ENCODE peak calls at places on chromosomes 5 and 9, in eight cellular contexts. K is left lung, P is tibial artery, O is coronary artery, I is A549, Y is stomach, J is AG09309, X is mammary epithelial cell. Z is an unnamed sample.

GRCh38 chr5:76717222-76718083 is 1.5 kb downstream of the F2R start:
- DNase-seq in I (no peak), J (no peak), K (no peak), Y (no peak), X (no peak), O (no peak), P (no peak), Z (no peak)

GRCh38 chr9:92657296-92658094 is 12.4 kb downstream of the IPPK start:
- DNase-seq in Y (no peak), J (no peak), X (no peak), K (no peak), O (no peak), P (no peak), I (peak; percentile 28), Z (no peak)

GRCh38 chr9:107389617-107390071 is 99.9 kb downstream of the KLF4 start:
- DNase-seq in K (peak; percentile 58), O (no peak), X (peak; percentile 97), I (no peak), P (peak; percentile 57), J (peak; percentile 73), Y (peak; percentile 78), Z (peak; percentile 80)

GRCh38 chr9:87853843-87854242 is 28.8 kb upstream of the SPATA31E1 start:
- DNase-seq in X (peak; percentile 41), P (no peak), Y (no peak), I (no peak), K (no peak), J (no peak), O (no peak), Z (no peak)

GRCh38 chr9:92641092-92641809 is 28.7 kb downstream of the IPPK start:
- DNase-seq in J (no peak), Y (peak; percentile 13), I (no peak), K (no peak), X (peak; percentile 20), P (no peak), O (peak; percentile 41), Z (no peak)

GRCh38 chr9:128505414-128505765 is 871 bp downstream of the GLE1 start:
- DNase-seq in K (no peak), J (no peak), Y (no peak), I (peak; percentile 19), P (no peak), O (no peak), X (no peak), Z (no peak)

GRCh38 chr9:87676976-87677775 is 48.7 kb upstream of the CTSL start:
- DNase-seq in O (peak; percentile 72), K (no peak), X (no peak), P (peak; percentile 76), J (no peak), Y (no peak), I (no peak), Z (no peak)

GRCh38 chr9:76868897-76869296 is 37.0 kb downstream of the PRUNE2 start:
- DNase-seq in K (no peak), I (no peak), X (peak; percentile 43), Y (no peak), P (no peak), O (no peak), J (no peak), Z (no peak)

GRCh38 chr9:37667706-37668672 is 17.2 kb downstream of the FRMPD1 start:
- DNase-seq in J (no peak), O (no peak), P (no peak), Y (no peak), K (no peak), I (peak; percentile 24), X (no peak), Z (no peak)

GRCh38 chr5:147619281-147619680 is 109.4 kb upstream of the DPYSL3 start:
- DNase-seq in K (no peak), Y (no peak), P (no peak), J (no peak), I (no peak), X (no peak), O (no peak), Z (no peak)

GRCh38 chr5:175718401-175719108 is 60.7 kb downstream of the HRH2 start:
- DNase-seq in X (peak; percentile 41), Y (peak; percentile 91), P (peak; percentile 45), K (no peak), J (no peak), I (no peak), O (no peak), Z (peak; percentile 8)

GRCh38 chr5:116071211-116071610 is 13.6 kb upstream of the COMMD10 start:
- DNase-seq in J (no peak), K (no peak), P (no peak), O (no peak), X (no peak), Y (no peak), I (no peak), Z (no peak)

GRCh38 chr5:116076496-116076895 is 8.3 kb upstream of the COMMD10 start:
- DNase-seq in K (no peak), P (no peak), X (no peak), Y (no peak), O (no peak), I (no peak), J (no peak), Z (no peak)

GRCh38 chr5:116078199-116078598 is 6.6 kb upstream of the COMMD10 start:
- DNase-seq in X (no peak), J (no peak), Y (no peak), P (no peak), K (no peak), O (no peak), I (no peak), Z (no peak)

DNA sequence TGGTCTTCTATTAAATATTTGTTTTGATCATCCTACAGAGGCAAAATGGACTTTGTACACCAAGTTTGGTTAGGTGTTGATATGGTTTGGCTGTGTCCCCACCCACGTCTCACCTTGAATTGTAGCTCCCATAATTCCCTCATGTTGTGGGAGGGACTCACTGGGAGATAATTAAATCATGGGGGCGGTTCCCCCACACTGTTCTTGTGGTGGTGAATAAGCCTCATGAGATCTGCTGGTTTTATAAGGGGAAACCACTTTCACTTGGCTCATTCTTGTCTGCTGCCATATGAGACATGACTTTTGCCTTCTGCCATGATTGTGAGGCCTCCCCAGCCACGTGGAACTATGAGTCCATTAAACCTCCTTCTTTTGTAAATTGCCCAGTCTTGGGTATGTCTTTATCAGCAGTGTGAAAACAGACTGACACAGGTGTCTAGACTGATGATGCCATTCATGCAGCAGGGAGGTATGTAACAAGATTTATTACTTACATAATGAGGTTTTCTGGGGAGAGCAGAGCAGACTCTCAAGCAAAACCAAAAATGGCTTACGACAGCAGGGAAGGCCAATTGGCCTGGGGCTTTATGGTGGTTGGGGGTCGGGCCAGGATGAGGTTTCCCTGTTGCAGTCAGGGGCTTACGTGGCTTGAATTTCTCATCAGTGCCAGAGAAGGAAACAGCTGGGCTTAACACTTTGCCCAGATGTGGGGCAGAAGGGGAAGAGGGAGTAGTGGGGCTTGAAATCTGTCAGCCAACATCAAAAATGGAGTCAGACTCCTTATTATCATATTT is 9.5 kb upstream of the COMMD10 start:
- DNase-seq in I (no peak), X (peak; percentile 28), K (no peak), O (no peak), J (no peak), Y (no peak), P (no peak), Z (no peak)
- TF ChIP-seq CTCF in I (no peak), X (no peak), K (no peak), O (no peak), J (no peak), Y (no peak), P (no peak), Z (no peak)

DNA sequence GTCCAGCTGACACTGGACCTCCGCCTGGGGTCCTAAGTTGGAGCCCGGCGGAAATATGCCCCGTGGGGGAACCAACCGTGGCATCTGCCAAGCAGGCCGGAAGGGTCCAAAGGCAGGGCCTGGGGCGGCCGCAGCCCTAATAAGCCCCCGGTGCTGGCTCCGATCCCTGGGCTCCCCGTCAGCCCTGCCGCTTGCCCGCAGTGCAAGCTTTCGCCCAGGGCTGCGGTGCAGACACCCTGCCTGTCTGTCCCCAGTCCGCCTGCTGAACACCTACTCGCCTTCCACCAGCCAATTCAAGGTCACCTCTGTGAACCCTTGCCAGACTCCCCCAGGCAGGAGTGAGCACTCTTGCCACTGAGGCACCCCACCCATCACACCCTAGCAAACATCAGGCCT is 499 bp upstream of the PTGR1 start:
- DNase-seq in I (no peak), K (no peak), X (no peak), O (no peak), Y (no peak), J (no peak), P (no peak), Z (no peak)
- H3K4me3 ChIP-seq in I (peak overlapping the region; percentile 96), K (peak overlapping the region; percentile 61), X (peak overlapping the region; percentile 75), O (peak overlapping the region; percentile 86), Y (peak overlapping the region; percentile 69), J (peak overlapping the region; percentile 73), P (peak overlapping the region; percentile 81), Z (peak overlapping the region; percentile 67)

DNA sequence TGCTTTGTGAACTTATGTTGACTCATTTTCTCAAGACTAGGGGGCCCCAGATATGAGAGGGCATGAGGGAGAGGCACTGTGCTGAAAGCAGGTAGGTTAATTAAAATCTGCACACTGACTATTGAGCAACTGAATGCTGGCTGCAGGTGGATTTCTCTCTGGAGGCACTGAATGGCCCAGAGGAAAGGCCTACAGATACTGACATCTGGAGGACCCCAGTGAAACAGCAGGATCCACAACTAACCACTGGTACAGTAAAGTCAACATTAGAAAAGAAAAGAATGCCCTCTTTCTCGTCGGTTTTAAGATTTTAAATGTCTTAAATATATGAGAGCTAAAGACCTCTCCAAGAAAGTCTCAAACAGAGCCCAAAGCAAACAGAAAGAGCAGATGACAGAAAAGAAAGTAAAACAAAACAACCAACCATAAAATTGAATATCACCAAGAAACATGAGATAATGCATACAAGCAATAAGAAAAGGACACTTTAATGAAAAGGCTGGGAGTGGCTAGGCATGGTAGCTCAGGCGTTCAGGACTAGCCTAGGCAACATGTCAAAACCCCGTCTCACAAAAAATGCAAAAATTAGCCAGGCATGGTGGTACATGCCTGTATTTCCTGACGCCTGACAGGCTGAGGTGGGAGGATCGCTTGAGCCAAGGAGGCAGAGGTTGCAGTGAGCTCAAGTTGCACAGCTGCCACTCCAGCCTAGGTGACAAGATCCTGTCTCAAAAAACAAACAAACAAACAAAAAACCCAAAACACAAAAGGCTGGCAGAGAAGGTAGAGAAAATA is 43.3 kb downstream of the PUM3 start:
- DNase-seq in O (no peak), Y (no peak), X (peak; percentile 59), J (no peak), I (no peak), P (no peak), K (no peak), Z (no peak)
- TF ChIP-seq CTCF in O (no peak), Y (no peak), X (peak; percentile 47), J (peak; percentile 55), I (no peak), P (no peak), K (no peak), Z (peak; percentile 36)

DNA sequence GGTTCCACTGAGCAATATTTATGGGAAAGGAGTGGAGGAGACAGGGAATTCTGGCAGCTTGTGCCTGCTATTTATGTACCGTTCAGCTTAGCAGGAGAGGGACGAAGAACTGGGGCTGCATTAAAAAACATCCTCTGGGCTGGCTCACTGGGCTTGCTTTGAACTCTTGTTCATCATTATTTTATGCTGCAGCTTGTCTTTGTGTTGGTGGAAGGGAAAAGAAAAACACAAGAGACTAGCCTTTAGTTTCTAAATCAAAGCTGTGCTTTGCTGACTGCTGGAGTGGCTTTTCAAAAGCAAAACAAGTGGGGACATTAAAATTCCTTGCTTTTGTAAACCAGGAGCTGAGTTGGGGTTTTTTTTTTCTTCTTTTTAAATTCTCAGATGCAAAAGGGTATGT is 5.9 kb upstream of the RGMB start:
- DNase-seq in P (no peak), K (no peak), I (no peak), J (no peak), X (no peak), O (no peak), Y (no peak), Z (no peak)
- H3K4me3 ChIP-seq in P (no peak overlapping the region), K (no peak overlapping the region), I (no peak overlapping the region), J (no peak overlapping the region), X (no peak overlapping the region), O (no peak overlapping the region), Y (no peak overlapping the region), Z (no peak overlapping the region)